ENCODE peak calls at places on chromosome 19, in seven cellular contexts. One of them, this sample, is unnamed.

GRCh38 chr19:56837492-56837891 is 3.0 kb downstream of the PEG3 start:
- DNase-seq in SK-N-SH: peak
- DNase-seq in H1: no peak
- DNase-seq in GM12878: no peak
- DNase-seq in T47D: no peak
- DNase-seq in K562: no peak
- DNase-seq in HCT116: no peak
- DNase-seq in this sample: peak

GRCh38 chr19:23978068-23978467 is 63.4 kb downstream of the ZNF726 start:
- DNase-seq in GM12878: no peak
- DNase-seq in T47D: no peak
- DNase-seq in HCT116: no peak
- DNase-seq in H1: no peak
- DNase-seq in K562: no peak
- DNase-seq in SK-N-SH: no peak
- DNase-seq in this sample: no peak

GRCh38 chr19:54179921-54180452 is 7.0 kb upstream of the TMC4 start:
- DNase-seq in HCT116: no peak
- DNase-seq in GM12878: no peak
- DNase-seq in H1: peak
- DNase-seq in SK-N-SH: peak
- DNase-seq in K562: no peak
- DNase-seq in T47D: no peak
- DNase-seq in this sample: peak

GRCh38 chr19:18291019-18291524 is 9.7 kb upstream of the JUND start:
- DNase-seq in GM12878: no peak
- DNase-seq in SK-N-SH: peak
- DNase-seq in T47D: no peak
- DNase-seq in HCT116: no peak
- DNase-seq in H1: no peak
- DNase-seq in K562: no peak
- DNase-seq in this sample: no peak

GRCh38 chr19:3350014-3350663 is 16.2 kb upstream of the NFIC start:
- DNase-seq in T47D: no peak
- DNase-seq in GM12878: no peak
- DNase-seq in SK-N-SH: no peak
- DNase-seq in K562: no peak
- DNase-seq in H1: no peak
- DNase-seq in HCT116: no peak
- DNase-seq in this sample: peak

GRCh38 chr19:38005224-38005614 is 98.2 kb downstream of the SIPA1L3 start:
- DNase-seq in SK-N-SH: no peak
- DNase-seq in GM12878: no peak
- DNase-seq in HCT116: no peak
- DNase-seq in K562: no peak
- DNase-seq in H1: no peak
- DNase-seq in T47D: no peak
- DNase-seq in this sample: no peak

GRCh38 chr19:3055741-3056453 is 6.4 kb downstream of the TLE5 start:
- DNase-seq in GM12878: no peak
- DNase-seq in H1: peak
- DNase-seq in T47D: peak
- DNase-seq in HCT116: peak
- DNase-seq in K562: no peak
- DNase-seq in SK-N-SH: no peak
- DNase-seq in this sample: no peak

GRCh38 chr19:1097810-1098176 is 2.6 kb upstream of the POLR2E start:
- DNase-seq in SK-N-SH: no peak
- DNase-seq in H1: no peak
- DNase-seq in HCT116: no peak
- DNase-seq in K562: no peak
- DNase-seq in T47D: no peak
- DNase-seq in GM12878: no peak
- DNase-seq in this sample: peak

GRCh38 chr19:11166281-11167142 is 10.9 kb upstream of the SPC24 start:
- DNase-seq in GM12878: no peak
- DNase-seq in SK-N-SH: no peak
- DNase-seq in H1: no peak
- DNase-seq in T47D: no peak
- DNase-seq in K562: no peak
- DNase-seq in HCT116: no peak
- DNase-seq in this sample: no peak
- TF ChIP-seq JUND in GM12878: no peak
- TF ChIP-seq JUND in SK-N-SH: no peak
- TF ChIP-seq JUND in H1: no peak
- TF ChIP-seq JUND in T47D: no peak
- TF ChIP-seq JUND in K562: no peak
- TF ChIP-seq JUND in HCT116: no peak
- TF ChIP-seq JUND in this sample: no peak

GRCh38 chr19:34350161-34350561 is 14.8 kb upstream of the GPI start:
- DNase-seq in SK-N-SH: no peak
- DNase-seq in GM12878: no peak
- DNase-seq in H1: no peak
- DNase-seq in HCT116: no peak
- DNase-seq in T47D: no peak
- DNase-seq in K562: no peak
- DNase-seq in this sample: no peak
- TF ChIP-seq JUND in SK-N-SH: no peak
- TF ChIP-seq JUND in GM12878: no peak
- TF ChIP-seq JUND in H1: no peak
- TF ChIP-seq JUND in HCT116: no peak
- TF ChIP-seq JUND in T47D: no peak
- TF ChIP-seq JUND in K562: no peak
- TF ChIP-seq JUND in this sample: no peak

GRCh38 chr19:49881672-49882394 is 4.3 kb downstream of the TBC1D17 start:
- DNase-seq in H1: peak
- DNase-seq in HCT116: no peak
- DNase-seq in T47D: no peak
- DNase-seq in K562: peak
- DNase-seq in GM12878: no peak
- DNase-seq in SK-N-SH: peak
- DNase-seq in this sample: no peak
- TF ChIP-seq JUND in H1: no peak
- TF ChIP-seq JUND in HCT116: no peak
- TF ChIP-seq JUND in T47D: no peak
- TF ChIP-seq JUND in K562: no peak
- TF ChIP-seq JUND in GM12878: no peak
- TF ChIP-seq JUND in SK-N-SH: no peak
- TF ChIP-seq JUND in this sample: no peak

GRCh38 chr19:41753936-41754529 is 1.3 kb upstream of the CEACAM6 start:
- DNase-seq in SK-N-SH: peak
- DNase-seq in T47D: no peak
- DNase-seq in H1: peak
- DNase-seq in K562: peak
- DNase-seq in HCT116: peak
- DNase-seq in GM12878: no peak
- DNase-seq in this sample: peak

GRCh38 chr19:41758846-41759245 is 3.5 kb downstream of the CEACAM6 start:
- DNase-seq in T47D: no peak
- DNase-seq in SK-N-SH: no peak
- DNase-seq in H1: no peak
- DNase-seq in GM12878: no peak
- DNase-seq in HCT116: no peak
- DNase-seq in K562: no peak
- DNase-seq in this sample: no peak

GRCh38 chr19:41754596-41754995 is 734 bp upstream of the CEACAM6 start:
- DNase-seq in GM12878: no peak
- DNase-seq in HCT116: no peak
- DNase-seq in H1: no peak
- DNase-seq in T47D: no peak
- DNase-seq in SK-N-SH: no peak
- DNase-seq in K562: no peak
- DNase-seq in this sample: no peak

GRCh38 chr19:41753159-41753558 is 2.2 kb upstream of the CEACAM6 start:
- DNase-seq in GM12878: no peak
- DNase-seq in HCT116: peak
- DNase-seq in T47D: peak
- DNase-seq in H1: peak
- DNase-seq in SK-N-SH: peak
- DNase-seq in K562: peak
- DNase-seq in this sample: peak

GRCh38 chr19:41755328-41755913 is at the start of gene CEACAM6:
- DNase-seq in SK-N-SH: no peak
- DNase-seq in T47D: no peak
- DNase-seq in HCT116: no peak
- DNase-seq in H1: no peak
- DNase-seq in GM12878: no peak
- DNase-seq in K562: no peak
- DNase-seq in this sample: no peak
- TF ChIP-seq JUND in SK-N-SH: no peak
- TF ChIP-seq JUND in T47D: no peak
- TF ChIP-seq JUND in HCT116: no peak
- TF ChIP-seq JUND in H1: no peak
- TF ChIP-seq JUND in GM12878: no peak
- TF ChIP-seq JUND in K562: no peak
- TF ChIP-seq JUND in this sample: no peak

DNA sequence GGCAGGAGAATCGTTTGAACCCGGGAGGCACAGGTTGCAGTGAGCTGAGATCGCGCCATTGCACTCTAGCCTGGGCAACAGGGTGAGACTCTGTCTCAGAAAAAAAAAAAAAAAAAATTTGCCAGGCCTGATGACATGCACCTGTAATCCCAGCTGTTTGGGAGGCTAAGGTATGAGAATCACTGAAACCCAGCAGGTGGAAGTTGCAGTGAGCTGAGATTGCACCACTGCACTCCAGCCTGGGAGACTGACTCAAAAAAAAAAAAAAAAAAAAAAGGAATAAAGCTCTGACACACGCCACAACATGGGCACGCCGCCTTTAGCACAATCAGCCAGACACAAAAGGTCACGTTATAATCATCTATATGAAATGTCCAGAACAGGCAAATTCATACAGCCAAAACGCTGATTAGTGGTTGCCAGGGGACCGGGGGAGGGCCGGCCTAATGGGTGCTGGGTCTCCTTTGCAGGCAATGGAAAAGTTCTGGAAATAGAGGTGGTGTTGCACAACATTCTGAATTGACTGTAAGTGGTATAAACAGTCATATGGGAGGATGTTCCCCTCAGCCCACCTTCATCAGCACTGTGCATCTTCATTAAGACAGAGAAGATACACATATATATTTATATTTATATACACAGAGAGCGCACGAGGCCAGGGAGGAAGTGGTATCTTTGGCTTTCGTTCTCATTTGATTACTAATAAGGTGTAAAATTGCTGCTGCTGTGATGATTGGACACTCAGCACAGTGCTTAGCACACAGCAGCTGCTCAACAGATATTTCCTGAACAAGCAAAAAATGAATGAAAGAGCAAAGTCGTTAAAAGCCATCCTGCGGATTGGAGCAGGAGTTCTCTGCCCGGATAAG is 3.8 kb downstream of the HSPBP1 start:
- DNase-seq in SK-N-SH: no peak
- DNase-seq in GM12878: no peak
- DNase-seq in T47D: no peak
- DNase-seq in HCT116: no peak
- DNase-seq in H1: no peak
- DNase-seq in K562: no peak
- DNase-seq in this sample: no peak
- TF ChIP-seq JUND in SK-N-SH: no peak
- TF ChIP-seq JUND in GM12878: no peak
- TF ChIP-seq JUND in T47D: no peak
- TF ChIP-seq JUND in HCT116: no peak
- TF ChIP-seq JUND in H1: no peak
- TF ChIP-seq JUND in K562: no peak
- TF ChIP-seq JUND in this sample: no peak

DNA sequence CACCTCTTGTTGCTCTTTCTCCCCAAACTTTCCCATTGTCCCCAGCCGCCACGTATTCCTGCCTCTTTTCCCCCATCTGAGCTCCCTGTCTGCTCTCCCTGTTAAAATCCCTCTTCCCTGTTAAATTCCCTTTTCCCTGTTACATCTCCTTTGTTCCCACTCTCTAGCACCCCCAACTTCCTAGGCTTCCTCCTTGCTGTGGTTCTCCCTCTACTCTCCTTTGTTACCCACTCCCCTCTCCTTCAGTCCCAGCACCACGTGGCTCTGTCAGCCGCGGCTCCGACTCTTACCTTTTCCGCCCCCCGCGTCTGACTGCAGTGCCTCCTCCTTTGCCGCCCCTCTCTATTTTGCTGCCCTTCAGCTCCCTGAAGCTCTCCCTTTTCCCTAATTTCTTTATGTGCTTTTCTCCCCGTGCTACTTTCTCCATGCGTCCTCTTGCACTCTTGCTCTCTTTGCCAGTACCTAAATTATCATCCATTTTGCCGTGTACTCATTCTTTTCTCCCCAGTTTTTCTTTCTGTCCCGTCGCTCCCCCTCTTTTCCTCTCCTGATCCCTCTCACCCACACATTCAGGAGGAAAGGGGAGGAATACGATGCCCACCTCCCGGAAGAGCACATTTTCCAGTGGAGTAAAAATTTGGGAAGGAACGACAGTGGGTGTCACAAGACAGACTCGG is 986 bp downstream of the ZNF616 start:
- DNase-seq in GM12878: no peak
- DNase-seq in T47D: no peak
- DNase-seq in H1: peak
- DNase-seq in HCT116: no peak
- DNase-seq in SK-N-SH: peak
- DNase-seq in K562: peak
- DNase-seq in this sample: peak
- TF ChIP-seq JUND in GM12878: no peak
- TF ChIP-seq JUND in T47D: no peak
- TF ChIP-seq JUND in H1: no peak
- TF ChIP-seq JUND in HCT116: no peak
- TF ChIP-seq JUND in SK-N-SH: no peak
- TF ChIP-seq JUND in K562: no peak
- TF ChIP-seq JUND in this sample: no peak

DNA sequence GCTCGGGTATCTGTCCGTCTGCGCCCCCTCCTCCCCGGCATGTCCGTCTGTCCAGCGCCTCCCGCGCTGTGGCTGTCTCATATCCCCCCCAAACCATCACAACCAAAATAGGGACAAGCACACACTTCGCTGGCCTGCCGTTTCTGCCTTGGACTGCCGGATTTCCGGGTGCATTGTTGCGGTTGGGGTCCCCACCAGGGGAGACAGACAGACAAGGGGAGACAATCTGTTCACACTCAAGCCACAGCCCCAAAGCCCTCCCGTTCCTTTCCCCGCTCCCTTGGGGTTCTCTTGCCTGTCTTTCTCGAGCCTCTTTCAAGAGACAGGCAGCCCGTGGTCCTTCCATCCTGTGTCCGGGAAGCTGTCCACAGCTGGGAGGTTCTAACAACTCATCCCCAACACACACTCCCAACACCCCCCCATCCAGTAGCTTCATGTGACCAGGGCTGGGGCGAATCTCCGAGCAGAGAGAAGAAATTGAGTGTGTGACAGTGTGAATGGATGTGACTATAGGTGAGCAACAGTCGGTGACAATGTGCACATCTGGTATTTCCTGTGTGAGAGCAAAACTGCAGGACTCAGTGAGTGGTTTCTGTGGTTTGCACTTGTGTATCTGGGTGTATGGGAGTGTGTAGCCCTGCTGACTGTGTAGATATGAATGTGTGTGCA is 16.5 kb upstream of the FOSB start:
- DNase-seq in GM12878: no peak
- DNase-seq in SK-N-SH: no peak
- DNase-seq in T47D: no peak
- DNase-seq in HCT116: no peak
- DNase-seq in K562: no peak
- DNase-seq in H1: no peak
- DNase-seq in this sample: no peak
- TF ChIP-seq JUND in GM12878: no peak
- TF ChIP-seq JUND in SK-N-SH: no peak
- TF ChIP-seq JUND in T47D: no peak
- TF ChIP-seq JUND in HCT116: no peak
- TF ChIP-seq JUND in K562: no peak
- TF ChIP-seq JUND in H1: no peak
- TF ChIP-seq JUND in this sample: no peak